ENCODE peak calls at places on chromosome 1, in six cellular contexts. T, G, I, P, N and U are unnamed samples.

GRCh38 chr1:245054105-245054831 is 100.5 kb upstream of the KIF26B start:
- DNase-seq in T (no peak), G (no peak), I (no peak), P (no peak), N (no peak), U (no peak)

GRCh38 chr1:24415910-24416665 is 486 bp downstream of the NIPAL3 start:
- DNase-seq in T (peak; percentile 44), G (no peak), I (peak; percentile 25), P (no peak), N (peak; percentile 22), U (no peak)

GRCh38 chr1:2135866-2136265 is 58.7 kb downstream of the FAAP20 start:
- DNase-seq in T (no peak), G (no peak), I (no peak), P (no peak), N (no peak), U (no peak)

GRCh38 chr1:21378705-21379494 is 61.0 kb upstream of the NBPF3 start:
- DNase-seq in T (no peak), G (no peak), I (no peak), P (no peak), N (no peak), U (no peak)

GRCh38 chr1:65255088-65256050 is 54.0 kb upstream of the DNAJC6 start:
- DNase-seq in T (no peak), G (no peak), I (no peak), P (no peak), N (peak; percentile 34), U (peak; percentile 27)

GRCh38 chr1:9835758-9836631 is 12.2 kb upstream of the CLSTN1 start:
- DNase-seq in T (no peak), G (peak; percentile 28), I (peak; percentile 58), P (no peak), N (peak; percentile 75), U (peak; percentile 32)

GRCh38 chr1:245046764-245047163 is 108.0 kb upstream of the KIF26B start:
- DNase-seq in T (no peak), G (no peak), I (no peak), P (no peak), N (no peak), U (no peak)

GRCh38 chr1:239025997-239026694 is 360.2 kb upstream of the CHRM3 start:
- DNase-seq in T (no peak), G (no peak), I (no peak), P (no peak), N (no peak), U (no peak)

GRCh38 chr1:8790478-8790877 is 27.0 kb downstream of the RERE start:
- DNase-seq in T (no peak), G (no peak), I (no peak), P (no peak), N (no peak), U (no peak)

GRCh38 chr1:97164276-97164639 is 442.7 kb downstream of the PTBP2 start:
- DNase-seq in T (no peak), G (no peak), I (no peak), P (no peak), N (no peak), U (no peak)

GRCh38 chr1:231694081-231694443 is 67.5 kb downstream of the DISC1 start:
- DNase-seq in T (no peak), G (peak; percentile 13), I (no peak), P (no peak), N (no peak), U (no peak)

GRCh38 chr1:27588256-27589232 is 15.4 kb downstream of the AHDC1 start:
- DNase-seq in T (no peak), G (no peak), I (peak; percentile 44), P (no peak), N (no peak), U (peak; percentile 76)

GRCh38 chr1:31524196-31524967 is 51.9 kb upstream of the TINAGL1 start:
- DNase-seq in T (no peak), G (no peak), I (no peak), P (no peak), N (no peak), U (no peak)

GRCh38 chr1:37948160-37948559 is 1.3 kb upstream of the INPP5B start:
- DNase-seq in T (no peak), G (no peak), I (no peak), P (no peak), N (no peak), U (no peak)

GRCh38 chr1:113389356-113389952 is 861 bp upstream of the MAGI3 start:
- DNase-seq in T (peak; percentile 21), G (no peak), I (no peak), P (no peak), N (no peak), U (no peak)

GRCh38 chr1:4213599-4213998 is 313.5 kb upstream of the C1orf174 start:
- DNase-seq in T (no peak), G (no peak), I (no peak), P (no peak), N (peak; percentile 9), U (no peak)

GRCh38 chr1:23718482-23718881 is 24.8 kb upstream of the ELOA start:
- DNase-seq in T (no peak), G (no peak), I (peak; percentile 62), P (no peak), N (peak; percentile 56), U (peak; percentile 36)

GRCh38 chr1:98035587-98035986 is 114.8 kb upstream of the DPYD start:
- DNase-seq in T (no peak), G (no peak), I (peak; percentile 44), P (no peak), N (no peak), U (peak; percentile 19)

GRCh38 chr1:206032356-206033140 is 8.9 kb upstream of the CTSE start:
- DNase-seq in T (no peak), G (no peak), I (no peak), P (no peak), N (no peak), U (no peak)

GRCh38 chr1:229068266-229069043 is 202.5 kb upstream of the RAB4A start:
- DNase-seq in T (no peak), G (peak; percentile 41), I (peak; percentile 87), P (no peak), N (no peak), U (no peak)

GRCh38 chr1:103146143-103146542 is 37.8 kb upstream of the COL11A1 start:
- DNase-seq in T (no peak), G (no peak), I (no peak), P (no peak), N (no peak), U (no peak)

GRCh38 chr1:74506311-74506710 is 6.1 kb downstream of the LRRC53 start:
- DNase-seq in T (no peak), G (no peak), I (no peak), P (no peak), N (no peak), U (no peak)